ENCODE peak calls at places on chromosomes 16 and 17, in nine cellular contexts. W is GM06990; X is RWPE1; E is hepatocyte; S is left colon; P is nucleus accumbens; C is mucosa of gallbladder; O is NCI-H1105; R is activated CD4-positive, alpha-beta T cell treated with anti-CD3 and anti-CD28 coated beads, Interleukin-2, amount 10 ng/mL, durations not matched to agents 7 days and 5 days. Z is an unnamed sample.

GRCh38 chr17:16407911-16408588 is 7.3 kb upstream of the TRPV2 start:
- DNase-seq in O (peak), C (peak), R (no peak), X (peak), S (peak), E (peak), W (peak), P (no peak), Z (peak)

GRCh38 chr16:55466209-55466608 is 12.8 kb upstream of the MMP2 start:
- DNase-seq in W (no peak), C (no peak), R (no peak), S (no peak), O (no peak), E (no peak), X (no peak), P (no peak), Z (no peak)

GRCh38 chr17:31318298-31319190 is 2.9 kb downstream of the EVI2A start:
- DNase-seq in S (peak), R (peak), C (peak), E (no peak), X (peak), O (peak), P (peak), W (peak), Z (no peak)

GRCh38 chr16:27408602-27409031 is 6.6 kb downstream of the IL21R start:
- DNase-seq in W (no peak), S (no peak), E (no peak), R (no peak), O (no peak), P (no peak), X (peak), C (no peak), Z (no peak)

GRCh38 chr16:55663770-55664677 is 8.2 kb downstream of the SLC6A2 start:
- DNase-seq in X (peak), C (no peak), E (peak), O (no peak), R (no peak), S (no peak), P (no peak), W (no peak), Z (no peak)

GRCh38 chr17:74379495-74380085 is 12.3 kb downstream of the GPR142 start:
- DNase-seq in C (peak), P (peak), W (peak), X (peak), R (peak), E (peak), O (peak), S (peak), Z (peak)

GRCh38 chr16:65782537-65783290 is 583.8 kb upstream of the CDH5 start:
- DNase-seq in R (no peak), S (no peak), E (no peak), W (no peak), X (peak), C (peak), P (no peak), O (no peak), Z (peak)

GRCh38 chr17:12812877-12813276 is 23.6 kb downstream of the ARHGAP44 start:
- DNase-seq in X (no peak), W (no peak), R (no peak), C (no peak), P (no peak), S (no peak), E (no peak), O (no peak), Z (no peak)

GRCh38 chr16:11105038-11105903 is 150.7 kb downstream of the SOCS1 start:
- DNase-seq in C (peak), P (no peak), O (no peak), S (no peak), R (peak), E (peak), W (peak), X (peak), Z (peak)

GRCh38 chr17:15213381-15214087 is 51.6 kb downstream of the PMP22 start:
- DNase-seq in X (no peak), S (no peak), O (peak), R (no peak), E (no peak), W (no peak), P (no peak), C (no peak), Z (no peak)

GRCh38 chr17:9979463-9979995 is 74.5 kb upstream of the RCVRN start:
- DNase-seq in E (no peak), W (no peak), P (no peak), R (no peak), C (no peak), O (no peak), S (no peak), X (peak), Z (no peak)

GRCh38 chr16:73047221-73047535 is 750 bp downstream of the ZFHX3 start:
- DNase-seq in O (no peak), S (no peak), X (no peak), P (no peak), W (no peak), C (no peak), E (no peak), R (no peak), Z (no peak)

GRCh38 chr17:44968225-44969143 is at the start of gene C1QL1:
- DNase-seq in C (peak), E (peak), W (peak), X (peak), P (peak), S (peak), O (peak), R (peak), Z (peak)

GRCh38 chr17:4175921-4176802 is 33.2 kb downstream of the CYB5D2 start:
- DNase-seq in E (no peak), C (no peak), P (no peak), W (no peak), R (peak), O (no peak), S (no peak), X (no peak), Z (no peak)

GRCh38 chr17:57665128-57665527 is 80.0 kb downstream of the CCDC182 start:
- DNase-seq in S (no peak), X (no peak), C (no peak), W (no peak), O (peak), E (no peak), R (no peak), P (no peak), Z (no peak)

GRCh38 chr17:80960797-80961452 is 30.7 kb upstream of the CHMP6 start:
- DNase-seq in C (no peak), W (peak), P (no peak), O (no peak), S (no peak), E (no peak), X (no peak), R (no peak), Z (no peak)

GRCh38 chr17:28364665-28365363 is at the start of gene SEBOX:
- DNase-seq in P (no peak), E (no peak), O (no peak), X (no peak), R (no peak), W (no peak), S (no peak), C (no peak), Z (no peak)

GRCh38 chr16:89958068-89958467 is 9.5 kb downstream of the DEF8 start:
- DNase-seq in S (no peak), E (no peak), O (no peak), W (no peak), P (no peak), C (peak), R (no peak), X (peak), Z (no peak)

GRCh38 chr16:21608647-21609328 is 9.4 kb downstream of the METTL9 start:
- DNase-seq in O (no peak), P (no peak), R (peak), X (no peak), C (no peak), S (no peak), E (no peak), W (peak), Z (no peak)

Z was measured in prostate gland.